ENCODE peak calls at places on chromosomes 12 and 14, in ten cellular contexts. I is ovary, B is OCI-LY7, Z is Peyer's patch, G is tibial nerve, J is AG04450, Q is K562, M is left ventricle myocardium inferior, H is kidney, U is cardiac muscle cell. O is an unnamed sample.

GRCh38 chr12:47066278-47067048 is 13.0 kb upstream of the PCED1B start:
- DNase-seq in G (no peak), M (no peak), B (no peak), H (no peak), J (no peak), U (no peak), Q (no peak), Z (no peak), I (no peak), O (no peak)

GRCh38 chr14:29754134-29754533 is 173.5 kb downstream of the PRKD1 start:
- DNase-seq in Z (no peak), Q (no peak), B (no peak), G (no peak), J (no peak), I (no peak), U (no peak), H (no peak), M (no peak), O (no peak)

GRCh38 chr12:25852792-25853191 is 105.7 kb upstream of the RASSF8 start:
- DNase-seq in B (no peak), U (no peak), Q (no peak), Z (no peak), H (no peak), I (no peak), J (peak; percentile 78), M (no peak), G (no peak), O (no peak)

GRCh38 chr12:46483572-46484395 is 111.2 kb upstream of the SLC38A2 start:
- DNase-seq in H (no peak), G (no peak), M (no peak), J (no peak), B (no peak), Z (no peak), U (no peak), Q (peak; percentile 34), I (no peak), O (no peak)

GRCh38 chr12:89723276-89723675 is 14.6 kb upstream of the ATP2B1 start:
- DNase-seq in M (no peak), Q (no peak), U (no peak), G (no peak), Z (no peak), H (no peak), I (no peak), J (no peak), B (no peak), O (no peak)

GRCh38 chr12:67391034-67391433 is 121.9 kb downstream of the CAND1 start:
- DNase-seq in U (no peak), Q (no peak), H (no peak), Z (no peak), G (no peak), I (no peak), B (no peak), J (no peak), M (no peak), O (no peak)

GRCh38 chr12:103503546-103504480 is 8.0 kb upstream of the C12orf42 start:
- DNase-seq in Q (peak; percentile 50), G (no peak), U (peak; percentile 52), B (peak; percentile 70), M (no peak), J (no peak), I (no peak), Z (no peak), H (no peak), O (no peak)

GRCh38 chr14:70622111-70622712 is 19.5 kb upstream of the TTC9 start:
- DNase-seq in H (no peak), I (no peak), B (peak; percentile 74), M (no peak), Z (no peak), G (no peak), U (peak; percentile 74), Q (peak; percentile 20), J (no peak), O (no peak)

GRCh38 chr14:95156765-95157194 is 549 bp downstream of the DICER1 start:
- DNase-seq in G (peak; percentile 12), H (peak; percentile 88), I (peak; percentile 62), U (peak; percentile 55), Z (no peak), B (peak; percentile 48), J (no peak), M (peak; percentile 43), Q (peak; percentile 31), O (no peak)

GRCh38 chr12:41962171-41962572 is 182.5 kb downstream of the GXYLT1 start:
- DNase-seq in U (no peak), Q (no peak), H (peak; percentile 69), G (no peak), Z (no peak), M (peak; percentile 25), I (no peak), J (no peak), B (no peak), O (no peak)

GRCh38 chr14:97580923-97581495 is 783.8 kb downstream of the VRK1 start:
- DNase-seq in H (no peak), J (no peak), B (no peak), I (no peak), G (no peak), M (no peak), Q (no peak), U (peak; percentile 77), Z (no peak), O (no peak)

GRCh38 chr14:21263284-21264024 is 5.8 kb downstream of the HNRNPC start:
- DNase-seq in G (no peak), B (no peak), Z (no peak), I (no peak), H (no peak), M (no peak), Q (no peak), U (no peak), J (no peak), O (no peak)

GRCh38 chr12:42372154-42372791 is 46.3 kb downstream of the PPHLN1 start:
- DNase-seq in M (no peak), H (no peak), U (peak; percentile 65), Q (peak; percentile 76), Z (no peak), G (peak; percentile 58), J (no peak), I (no peak), B (peak; percentile 76), O (no peak)

GRCh38 chr12:13851828-13852227 is 129.6 kb downstream of the GRIN2B start:
- DNase-seq in M (no peak), U (peak; percentile 30), Q (no peak), J (no peak), H (no peak), I (no peak), G (no peak), Z (no peak), B (no peak), O (no peak)

GRCh38 chr12:13853471-13853870 is 127.9 kb downstream of the GRIN2B start:
- DNase-seq in B (no peak), Q (no peak), G (no peak), U (no peak), J (no peak), M (no peak), H (no peak), Z (no peak), I (no peak), O (no peak)

GRCh38 chr12:13857750-13858149 is 123.7 kb downstream of the GRIN2B start:
- DNase-seq in G (no peak), J (no peak), I (no peak), B (no peak), Q (no peak), M (no peak), Z (no peak), U (no peak), H (no peak), O (no peak)
- H3K27ac ChIP-seq in G (no peak overlapping the region), J (no peak overlapping the region), I (no peak overlapping the region), B (no peak overlapping the region), Q (no peak overlapping the region), M (no peak overlapping the region), Z (no peak overlapping the region), U (no peak overlapping the region), H (no peak overlapping the region), O (no peak overlapping the region)

GRCh38 chr12:62899568-62900390 is 35.2 kb downstream of the PPM1H start:
- DNase-seq in Q (no peak), U (no peak), H (no peak), J (no peak), I (no peak), Z (no peak), M (no peak), B (no peak), G (no peak), O (no peak)

GRCh38 chr12:62893276-62893675 is 41.7 kb downstream of the PPM1H start:
- DNase-seq in M (no peak), G (no peak), I (no peak), H (no peak), Z (no peak), Q (no peak), J (no peak), B (no peak), U (no peak), O (no peak)

GRCh38 chr12:62891805-62892549 is 43.0 kb downstream of the PPM1H start:
- DNase-seq in I (no peak), B (no peak), H (no peak), Z (no peak), M (no peak), U (no peak), G (no peak), Q (no peak), J (no peak), O (no peak)

GRCh38 chr12:62898568-62898967 is 36.4 kb downstream of the PPM1H start:
- DNase-seq in J (no peak), G (no peak), Z (no peak), I (no peak), U (no peak), H (no peak), M (no peak), B (no peak), Q (no peak), O (no peak)

GRCh38 chr12:62895351-62895750 is 39.6 kb downstream of the PPM1H start:
- DNase-seq in Q (no peak), B (no peak), H (no peak), Z (no peak), G (no peak), I (no peak), M (no peak), U (no peak), J (no peak), O (no peak)
- TF ChIP-seq CTCF in Q (no peak), B (no peak), H (no peak), Z (no peak), G (no peak), I (no peak), M (no peak), U (no peak), J (no peak), O (no peak)

DNA sequence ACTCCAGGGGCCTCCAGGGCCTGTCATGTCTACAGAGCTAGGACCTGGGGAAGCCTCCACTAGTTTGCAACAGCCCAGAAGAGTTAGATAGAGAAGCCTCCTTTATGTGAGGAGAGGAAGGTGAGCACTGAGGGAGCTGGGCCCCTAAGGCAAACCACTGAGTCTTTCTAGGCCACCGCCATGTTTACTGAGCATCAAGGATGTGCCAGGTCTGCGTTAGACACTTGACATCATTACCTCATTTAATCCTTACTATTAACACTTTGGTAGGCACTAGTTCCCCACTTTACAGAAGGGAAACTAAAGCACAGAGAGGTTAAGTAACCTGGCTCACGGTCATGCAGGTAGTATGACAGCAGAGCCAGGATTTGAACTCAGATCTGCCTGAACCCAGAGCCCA is 12.9 kb downstream of the CTDSP2 start:
- DNase-seq in M (no peak), Q (no peak), G (no peak), B (no peak), H (no peak), I (no peak), U (no peak), J (no peak), Z (no peak), O (no peak)
- H3K27ac ChIP-seq in M (peak overlapping the region; percentile 100), Q (no peak overlapping the region), G (peak overlapping the region; percentile 68), B (no peak overlapping the region), H (no peak overlapping the region), I (no peak overlapping the region), U (peak overlapping the region; percentile 73), J (no peak overlapping the region), Z (no peak overlapping the region), O (peak overlapping the region; percentile 100)

GRCh38 chr12:17278946-17279345 is 673.0 kb upstream of the LMO3 start:
- DNase-seq in J (no peak), H (no peak), U (peak; percentile 8), Q (no peak), G (no peak), I (no peak), Z (no peak), B (peak; percentile 4), M (no peak), O (no peak)
- TF ChIP-seq CTCF in J (no peak), H (peak; percentile 10), U (no peak), Q (no peak), G (no peak), I (no peak), Z (no peak), B (peak; percentile 74), M (peak; percentile 12), O (no peak)

O was measured in ascending aorta.